ENCODE peak calls at places on chromosomes 4 and X, in four cellular contexts. V, D, P and Y are unnamed samples.

GRCh38 chr4:88759039-88759631 is 61.5 kb upstream of the NAP1L5 start:
- DNase-seq in D (no peak), V (no peak), P (no peak), Y (no peak)

GRCh38 chr4:14783011-14783877 is 219.0 kb upstream of the CPEB2 start:
- DNase-seq in V (no peak), D (no peak), P (peak), Y (no peak)

GRCh38 chrX:276588-277171 is 4.5 kb upstream of the PLCXD1 start:
- DNase-seq in D (peak), P (peak), V (no peak), Y (peak)

GRCh38 chr4:90186229-90186628 is 59.0 kb downstream of the CCSER1 start:
- DNase-seq in P (no peak), V (no peak), D (no peak), Y (no peak)

GRCh38 chr4:163077611-163078010 is 89.1 kb downstream of the NAF1 start:
- DNase-seq in D (no peak), P (no peak), V (no peak), Y (no peak)

GRCh38 chrX:12974217-12974796 is 603 bp upstream of the TMSB4X start:
- DNase-seq in V (peak), D (peak), P (peak), Y (peak)

GRCh38 chrX:80792205-80792604 is 17.5 kb downstream of the BRWD3 start:
- DNase-seq in P (no peak), V (no peak), D (no peak), Y (no peak)

GRCh38 chrX:49876750-49877149 is 2.5 kb upstream of the USP27X start:
- DNase-seq in V (peak), D (peak), P (no peak), Y (no peak)

GRCh38 chr4:146245246-146245645 is 30.9 kb downstream of the REELD1 start:
- DNase-seq in P (no peak), D (no peak), V (no peak), Y (peak)

GRCh38 chr4:70722199-70722791 is 531 bp downstream of the RUFY3 start:
- DNase-seq in P (no peak), V (no peak), D (peak), Y (no peak)

GRCh38 chr4:16161866-16162408 is 64.3 kb downstream of the TAPT1 start:
- DNase-seq in V (no peak), D (no peak), P (no peak), Y (no peak)

GRCh38 chr4:55671667-55672066 is 35.6 kb upstream of the NMU start:
- DNase-seq in V (no peak), D (no peak), P (no peak), Y (no peak)

GRCh38 chr4:42149004-42149403 is 3.5 kb downstream of the BEND4 start:
- DNase-seq in P (no peak), V (no peak), D (no peak), Y (no peak)

GRCh38 chrX:74389016-74389415 is 32.3 kb upstream of the SLC16A2 start:
- DNase-seq in D (no peak), P (no peak), V (no peak), Y (no peak)

GRCh38 chr4:24582235-24582863 is 2.0 kb downstream of the DHX15 start:
- DNase-seq in D (no peak), V (peak), P (no peak), Y (no peak)

GRCh38 chrX:140526138-140526537 is 21.3 kb upstream of the SOX3 start:
- DNase-seq in V (no peak), P (no peak), D (peak), Y (no peak)

GRCh38 chrX:119512145-119512800 is 44.0 kb downstream of the SLC25A5 start:
- DNase-seq in V (peak), P (peak), D (peak), Y (peak)

GRCh38 chr4:526189-526909 is 27.3 kb downstream of the PIGG start:
- DNase-seq in V (no peak), D (no peak), P (no peak), Y (no peak)

GRCh38 chr4:68074397-68074796 is 55.3 kb downstream of the TMPRSS11F start:
- DNase-seq in P (no peak), V (no peak), D (no peak), Y (no peak)

GRCh38 chrX:32455704-32456103 is 755.6 kb downstream of the DMD start:
- DNase-seq in D (no peak), P (no peak), V (no peak), Y (no peak)

GRCh38 chr4:28518781-28519180 is 1658.1 kb downstream of the STIM2 start:
- DNase-seq in P (no peak), D (no peak), V (no peak), Y (no peak)

GRCh38 chr4:90951037-90951436 is 823.8 kb downstream of the CCSER1 start:
- DNase-seq in P (no peak), V (no peak), D (no peak), Y (no peak)

GRCh38 chr4:183600189-183600685 is 58.7 kb downstream of the RWDD4 start:
- DNase-seq in D (no peak), V (peak), P (no peak), Y (no peak)

GRCh38 chr4:112082954-112083586 is 62.2 kb upstream of the FAM241A start:
- DNase-seq in P (no peak), V (no peak), D (peak), Y (no peak)

GRCh38 chr4:83618431-83618830 is 82.5 kb downstream of the GPAT3 start:
- DNase-seq in V (no peak), D (peak), P (no peak), Y (peak)

GRCh38 chr4:88893961-88894360 is 163.0 kb downstream of the FAM13A start:
- DNase-seq in P (no peak), V (no peak), D (no peak), Y (no peak)

GRCh38 chr4:147580396-147580795 is 36.8 kb upstream of the TMEM184C start:
- DNase-seq in V (no peak), D (no peak), P (no peak), Y (no peak)

GRCh38 chr4:116027311-116027710 is 913.9 kb upstream of the NDST4 start:
- DNase-seq in P (no peak), D (no peak), V (no peak), Y (no peak)

GRCh38 chr4:109723110-109723509 is 6.8 kb downstream of the PLA2G12A start:
- DNase-seq in V (no peak), D (no peak), P (no peak), Y (no peak)